ENCODE peak calls at places on chromosomes 11 and 22, in eight cellular contexts. One of them, this sample, is unnamed.
A peak's percentile ranks its signal among the peaks of the same experiment; 100 is the strongest.

GRCh38 chr11:61270354-61271070 is 24.6 kb downstream of the VWCE start:
- DNase-seq in right lobe of liver: no peak
- DNase-seq in suprapubic skin: no peak
- DNase-seq in gastrocnemius medialis: no peak
- DNase-seq in A673: no peak
- DNase-seq in neuronal stem cell: no peak
- DNase-seq in GM23248: peak; percentile 80
- DNase-seq in OCI-LY7: no peak
- DNase-seq in this sample: no peak

GRCh38 chr11:74112877-74113276 is 57.9 kb downstream of the C2CD3 start:
- DNase-seq in suprapubic skin: no peak
- DNase-seq in GM23248: no peak
- DNase-seq in A673: no peak
- DNase-seq in OCI-LY7: no peak
- DNase-seq in neuronal stem cell: no peak
- DNase-seq in gastrocnemius medialis: no peak
- DNase-seq in right lobe of liver: no peak
- DNase-seq in this sample: no peak

GRCh38 chr11:69950120-69950519 is 128.0 kb upstream of the ANO1 start:
- DNase-seq in right lobe of liver: peak; percentile 74
- DNase-seq in OCI-LY7: peak; percentile 42
- DNase-seq in A673: peak; percentile 60
- DNase-seq in gastrocnemius medialis: no peak
- DNase-seq in GM23248: peak; percentile 16
- DNase-seq in suprapubic skin: no peak
- DNase-seq in neuronal stem cell: no peak
- DNase-seq in this sample: no peak

GRCh38 chr11:63547076-63547475 is 10.5 kb downstream of the PLAAT4 start:
- DNase-seq in suprapubic skin: no peak
- DNase-seq in A673: no peak
- DNase-seq in gastrocnemius medialis: no peak
- DNase-seq in OCI-LY7: no peak
- DNase-seq in right lobe of liver: no peak
- DNase-seq in GM23248: no peak
- DNase-seq in neuronal stem cell: no peak
- DNase-seq in this sample: no peak

GRCh38 chr11:12224537-12224893 is 114.1 kb downstream of the MICAL2 start:
- DNase-seq in GM23248: no peak
- DNase-seq in OCI-LY7: no peak
- DNase-seq in suprapubic skin: peak; percentile 90
- DNase-seq in right lobe of liver: peak; percentile 60
- DNase-seq in neuronal stem cell: no peak
- DNase-seq in gastrocnemius medialis: peak; percentile 41
- DNase-seq in A673: no peak
- DNase-seq in this sample: peak; percentile 59

GRCh38 chr11:115155978-115156377 is 348.2 kb downstream of the CADM1 start:
- DNase-seq in neuronal stem cell: no peak
- DNase-seq in right lobe of liver: no peak
- DNase-seq in A673: no peak
- DNase-seq in gastrocnemius medialis: no peak
- DNase-seq in GM23248: no peak
- DNase-seq in suprapubic skin: no peak
- DNase-seq in OCI-LY7: no peak
- DNase-seq in this sample: no peak

GRCh38 chr11:8233691-8234424 is 29.8 kb downstream of the LMO1 start:
- DNase-seq in right lobe of liver: no peak
- DNase-seq in suprapubic skin: no peak
- DNase-seq in gastrocnemius medialis: no peak
- DNase-seq in neuronal stem cell: no peak
- DNase-seq in A673: no peak
- DNase-seq in GM23248: peak; percentile 74
- DNase-seq in OCI-LY7: no peak
- DNase-seq in this sample: no peak

GRCh38 chr11:69504576-69505420 is 23.3 kb downstream of the LINC01488 start:
- DNase-seq in right lobe of liver: no peak
- DNase-seq in A673: no peak
- DNase-seq in neuronal stem cell: no peak
- DNase-seq in gastrocnemius medialis: no peak
- DNase-seq in GM23248: no peak
- DNase-seq in suprapubic skin: no peak
- DNase-seq in OCI-LY7: no peak
- DNase-seq in this sample: peak; percentile 93

GRCh38 chr22:32753591-32753990 is 47.9 kb upstream of the TIMP3 start:
- DNase-seq in neuronal stem cell: no peak
- DNase-seq in OCI-LY7: no peak
- DNase-seq in right lobe of liver: no peak
- DNase-seq in GM23248: no peak
- DNase-seq in A673: no peak
- DNase-seq in suprapubic skin: no peak
- DNase-seq in gastrocnemius medialis: no peak
- DNase-seq in this sample: no peak

GRCh38 chr22:32751065-32751739 is 50.3 kb upstream of the TIMP3 start:
- DNase-seq in A673: no peak
- DNase-seq in gastrocnemius medialis: no peak
- DNase-seq in OCI-LY7: no peak
- DNase-seq in suprapubic skin: no peak
- DNase-seq in neuronal stem cell: no peak
- DNase-seq in GM23248: no peak
- DNase-seq in right lobe of liver: peak; percentile 55
- DNase-seq in this sample: no peak

GRCh38 chr22:32752326-32752725 is 49.2 kb upstream of the TIMP3 start:
- DNase-seq in suprapubic skin: no peak
- DNase-seq in neuronal stem cell: no peak
- DNase-seq in OCI-LY7: no peak
- DNase-seq in right lobe of liver: no peak
- DNase-seq in A673: no peak
- DNase-seq in gastrocnemius medialis: no peak
- DNase-seq in GM23248: peak; percentile 62
- DNase-seq in this sample: no peak

GRCh38 chr22:32754413-32755041 is 47.0 kb upstream of the TIMP3 start:
- DNase-seq in right lobe of liver: no peak
- DNase-seq in A673: no peak
- DNase-seq in OCI-LY7: no peak
- DNase-seq in gastrocnemius medialis: peak; percentile 20
- DNase-seq in GM23248: peak; percentile 70
- DNase-seq in suprapubic skin: no peak
- DNase-seq in neuronal stem cell: no peak
- DNase-seq in this sample: peak; percentile 90

DNA sequence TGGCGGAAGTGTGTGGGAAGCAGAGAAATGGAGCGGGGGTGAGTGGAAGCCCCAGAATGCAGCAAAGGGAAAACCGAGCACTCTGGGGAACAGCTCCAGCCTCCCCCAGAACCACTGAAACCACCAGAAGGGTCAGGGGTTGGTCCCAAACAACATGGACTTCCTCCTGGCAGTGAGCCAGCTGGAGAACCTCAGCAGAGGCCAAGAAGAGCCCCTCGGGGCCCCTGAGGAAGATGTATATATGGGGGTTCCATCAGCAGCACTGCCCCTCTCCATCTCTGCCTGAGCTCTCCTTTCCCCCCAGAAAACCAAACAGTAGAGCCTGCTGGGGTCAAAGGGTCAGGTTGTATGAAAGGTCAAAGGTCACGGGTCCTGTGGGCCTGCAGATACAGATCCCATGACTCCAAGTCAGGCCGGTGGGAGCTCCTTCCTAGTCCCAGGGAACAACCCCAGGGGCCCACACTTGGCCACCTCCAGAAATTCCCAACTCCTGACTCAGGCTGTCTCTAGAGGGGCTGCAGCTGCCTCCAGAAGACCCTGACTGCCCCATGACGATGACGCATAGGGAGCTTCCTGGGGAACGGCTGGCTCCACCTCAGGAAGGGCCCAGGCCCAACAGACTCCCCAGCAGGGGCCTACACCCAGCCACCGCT is 48.5 kb upstream of the TIMP3 start:
- DNase-seq in GM23248: no peak
- DNase-seq in suprapubic skin: no peak
- DNase-seq in right lobe of liver: no peak
- DNase-seq in OCI-LY7: no peak
- DNase-seq in neuronal stem cell: no peak
- DNase-seq in A673: no peak
- DNase-seq in gastrocnemius medialis: no peak
- DNase-seq in this sample: no peak
- H3K27ac ChIP-seq in GM23248: no peak overlapping the region
- H3K27ac ChIP-seq in suprapubic skin: no peak overlapping the region
- H3K27ac ChIP-seq in right lobe of liver: no peak overlapping the region
- H3K27ac ChIP-seq in OCI-LY7: no peak overlapping the region
- H3K27ac ChIP-seq in neuronal stem cell: no peak overlapping the region
- H3K27ac ChIP-seq in A673: no peak overlapping the region
- H3K27ac ChIP-seq in gastrocnemius medialis: peak overlapping the region; percentile 51
- H3K27ac ChIP-seq in this sample: no peak overlapping the region

GRCh38 chr22:17914474-17914873 is 109.9 kb downstream of the MICAL3 start:
- DNase-seq in OCI-LY7: no peak
- DNase-seq in GM23248: no peak
- DNase-seq in right lobe of liver: no peak
- DNase-seq in neuronal stem cell: no peak
- DNase-seq in suprapubic skin: no peak
- DNase-seq in gastrocnemius medialis: peak; percentile 51
- DNase-seq in A673: no peak
- DNase-seq in this sample: no peak

GRCh38 chr22:17917490-17917983 is 106.8 kb downstream of the MICAL3 start:
- DNase-seq in gastrocnemius medialis: peak; percentile 35
- DNase-seq in OCI-LY7: peak; percentile 26
- DNase-seq in right lobe of liver: no peak
- DNase-seq in suprapubic skin: peak; percentile 68
- DNase-seq in A673: no peak
- DNase-seq in GM23248: no peak
- DNase-seq in neuronal stem cell: no peak
- DNase-seq in this sample: peak; percentile 79

GRCh38 chr22:17915188-17915587 is 109.2 kb downstream of the MICAL3 start:
- DNase-seq in neuronal stem cell: no peak
- DNase-seq in A673: no peak
- DNase-seq in GM23248: no peak
- DNase-seq in OCI-LY7: no peak
- DNase-seq in gastrocnemius medialis: no peak
- DNase-seq in right lobe of liver: no peak
- DNase-seq in suprapubic skin: no peak
- DNase-seq in this sample: no peak

GRCh38 chr22:17915676-17916075 is 108.7 kb downstream of the MICAL3 start:
- DNase-seq in OCI-LY7: no peak
- DNase-seq in A673: no peak
- DNase-seq in right lobe of liver: no peak
- DNase-seq in neuronal stem cell: no peak
- DNase-seq in GM23248: no peak
- DNase-seq in gastrocnemius medialis: no peak
- DNase-seq in suprapubic skin: no peak
- DNase-seq in this sample: no peak

DNA sequence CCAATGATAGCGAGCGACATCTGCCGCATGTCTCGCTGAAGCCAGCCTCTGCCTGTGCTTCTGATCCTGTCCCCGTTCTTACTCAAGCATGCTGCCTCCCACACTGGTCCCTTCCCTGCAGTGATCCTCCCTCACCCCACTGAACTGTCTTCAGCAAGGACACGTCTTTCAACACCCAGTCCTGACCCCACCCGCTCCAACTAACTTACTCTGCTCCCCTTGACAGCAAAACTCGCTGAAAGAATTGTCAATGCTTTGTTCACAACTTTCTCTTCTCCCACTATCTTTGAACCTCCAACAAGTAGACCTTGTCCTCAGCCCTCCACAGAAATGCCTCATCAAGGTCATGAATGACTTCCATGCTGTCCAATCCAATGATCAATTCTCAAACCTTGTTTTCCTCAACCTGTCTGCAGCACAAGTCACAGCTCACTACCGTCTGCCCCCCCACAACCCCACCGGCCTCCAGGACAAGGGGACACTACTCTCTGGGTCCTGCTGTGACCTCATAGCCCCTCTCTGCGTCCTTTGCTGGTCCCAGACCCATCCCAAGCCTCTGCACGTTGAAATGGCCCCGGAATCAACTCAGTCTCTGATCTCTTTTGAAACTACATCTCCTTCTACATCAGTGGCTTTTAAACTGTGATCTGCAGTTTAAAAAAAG is 108.0 kb downstream of the MICAL3 start:
- DNase-seq in OCI-LY7: no peak
- DNase-seq in GM23248: no peak
- DNase-seq in suprapubic skin: no peak
- DNase-seq in right lobe of liver: no peak
- DNase-seq in gastrocnemius medialis: no peak
- DNase-seq in neuronal stem cell: no peak
- DNase-seq in A673: no peak
- DNase-seq in this sample: no peak
- H3K4me1 ChIP-seq in OCI-LY7: peaks cover 42% of the 10 kb centered on the region
- H3K4me1 ChIP-seq in GM23248: peaks cover 32% of the 10 kb centered on the region
- H3K4me1 ChIP-seq in suprapubic skin: peaks cover 27% of the 10 kb centered on the region
- H3K4me1 ChIP-seq in right lobe of liver: no peaks in the 10 kb centered on the region
- H3K4me1 ChIP-seq in gastrocnemius medialis: peaks cover 85% of the 10 kb centered on the region
- H3K4me1 ChIP-seq in neuronal stem cell: peaks cover 10% of the 10 kb centered on the region
- H3K4me1 ChIP-seq in A673: no peaks in the 10 kb centered on the region
- H3K4me1 ChIP-seq in this sample: no peaks in the 10 kb centered on the region

GRCh38 chr11:59769828-59770227 is 14.7 kb downstream of the STX3 start:
- DNase-seq in gastrocnemius medialis: no peak
- DNase-seq in neuronal stem cell: no peak
- DNase-seq in GM23248: no peak
- DNase-seq in suprapubic skin: no peak
- DNase-seq in A673: no peak
- DNase-seq in right lobe of liver: no peak
- DNase-seq in OCI-LY7: no peak
- DNase-seq in this sample: no peak

GRCh38 chr11:59770324-59770723 is 15.1 kb downstream of the STX3 start:
- DNase-seq in suprapubic skin: no peak
- DNase-seq in OCI-LY7: no peak
- DNase-seq in right lobe of liver: no peak
- DNase-seq in gastrocnemius medialis: no peak
- DNase-seq in A673: no peak
- DNase-seq in GM23248: no peak
- DNase-seq in neuronal stem cell: no peak
- DNase-seq in this sample: no peak

GRCh38 chr11:59767212-59767611 is 12.0 kb downstream of the STX3 start:
- DNase-seq in GM23248: no peak
- DNase-seq in right lobe of liver: no peak
- DNase-seq in gastrocnemius medialis: no peak
- DNase-seq in neuronal stem cell: no peak
- DNase-seq in A673: no peak
- DNase-seq in suprapubic skin: no peak
- DNase-seq in OCI-LY7: no peak
- DNase-seq in this sample: peak; percentile 91

GRCh38 chr11:59770869-59771268 is 15.7 kb downstream of the STX3 start:
- DNase-seq in gastrocnemius medialis: no peak
- DNase-seq in A673: no peak
- DNase-seq in OCI-LY7: no peak
- DNase-seq in suprapubic skin: no peak
- DNase-seq in GM23248: no peak
- DNase-seq in neuronal stem cell: no peak
- DNase-seq in right lobe of liver: no peak
- DNase-seq in this sample: no peak

GRCh38 chr11:59769086-59769485 is 13.9 kb downstream of the STX3 start:
- DNase-seq in neuronal stem cell: no peak
- DNase-seq in A673: no peak
- DNase-seq in OCI-LY7: no peak
- DNase-seq in right lobe of liver: no peak
- DNase-seq in gastrocnemius medialis: no peak
- DNase-seq in suprapubic skin: no peak
- DNase-seq in GM23248: no peak
- DNase-seq in this sample: no peak
- H3K27ac ChIP-seq in neuronal stem cell: no peak overlapping the region
- H3K27ac ChIP-seq in A673: no peak overlapping the region
- H3K27ac ChIP-seq in OCI-LY7: no peak overlapping the region
- H3K27ac ChIP-seq in right lobe of liver: no peak overlapping the region
- H3K27ac ChIP-seq in gastrocnemius medialis: no peak overlapping the region
- H3K27ac ChIP-seq in suprapubic skin: no peak overlapping the region
- H3K27ac ChIP-seq in GM23248: no peak overlapping the region
- H3K27ac ChIP-seq in this sample: no peak overlapping the region

GRCh38 chr11:46105902-46106301 is 15.4 kb downstream of the PHF21A start:
- DNase-seq in suprapubic skin: no peak
- DNase-seq in GM23248: no peak
- DNase-seq in right lobe of liver: no peak
- DNase-seq in OCI-LY7: no peak
- DNase-seq in neuronal stem cell: no peak
- DNase-seq in gastrocnemius medialis: no peak
- DNase-seq in A673: no peak
- DNase-seq in this sample: no peak

GRCh38 chr11:46099973-46100335 is 21.3 kb downstream of the PHF21A start:
- DNase-seq in A673: peak; percentile 56
- DNase-seq in right lobe of liver: no peak
- DNase-seq in neuronal stem cell: no peak
- DNase-seq in GM23248: peak; percentile 53
- DNase-seq in suprapubic skin: no peak
- DNase-seq in gastrocnemius medialis: no peak
- DNase-seq in OCI-LY7: no peak
- DNase-seq in this sample: peak; percentile 14

GRCh38 chr11:46105134-46105628 is 16.1 kb downstream of the PHF21A start:
- DNase-seq in suprapubic skin: no peak
- DNase-seq in GM23248: peak; percentile 23
- DNase-seq in right lobe of liver: no peak
- DNase-seq in OCI-LY7: no peak
- DNase-seq in gastrocnemius medialis: no peak
- DNase-seq in neuronal stem cell: no peak
- DNase-seq in A673: no peak
- DNase-seq in this sample: no peak

GRCh38 chr11:46100670-46101069 is 20.6 kb downstream of the PHF21A start:
- DNase-seq in gastrocnemius medialis: no peak
- DNase-seq in neuronal stem cell: no peak
- DNase-seq in OCI-LY7: no peak
- DNase-seq in GM23248: no peak
- DNase-seq in suprapubic skin: no peak
- DNase-seq in A673: no peak
- DNase-seq in right lobe of liver: no peak
- DNase-seq in this sample: peak; percentile 3

DNA sequence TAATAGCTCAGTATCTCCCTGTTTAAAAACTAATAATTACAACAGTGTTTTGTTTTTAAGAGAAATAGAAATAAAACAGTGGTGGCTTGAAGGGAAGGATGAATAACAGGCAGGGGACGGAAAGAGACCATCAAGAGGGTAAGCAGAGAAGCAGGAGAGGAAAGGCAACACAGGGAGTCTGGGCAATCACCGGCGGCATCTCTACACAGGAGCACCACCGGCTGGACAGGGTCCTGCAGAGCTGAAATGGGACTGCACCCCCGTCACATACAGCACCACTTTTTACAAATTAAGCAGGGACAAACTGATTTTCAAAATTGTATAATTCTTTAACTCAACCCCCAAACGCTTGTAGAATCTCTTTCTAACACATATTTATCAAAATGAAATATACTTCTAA is 18.4 kb downstream of the PHF21A start:
- DNase-seq in gastrocnemius medialis: no peak
- DNase-seq in A673: no peak
- DNase-seq in GM23248: no peak
- DNase-seq in suprapubic skin: no peak
- DNase-seq in neuronal stem cell: no peak
- DNase-seq in right lobe of liver: no peak
- DNase-seq in OCI-LY7: no peak
- DNase-seq in this sample: no peak
- H3K4me1 ChIP-seq in gastrocnemius medialis: peaks cover 72% of the 10 kb centered on the region
- H3K4me1 ChIP-seq in A673: peaks cover 72% of the 10 kb centered on the region
- H3K4me1 ChIP-seq in GM23248: peaks cover 40% of the 10 kb centered on the region
- H3K4me1 ChIP-seq in suprapubic skin: peaks cover 58% of the 10 kb centered on the region
- H3K4me1 ChIP-seq in neuronal stem cell: peaks cover 8% of the 10 kb centered on the region
- H3K4me1 ChIP-seq in right lobe of liver: peaks cover 4% of the 10 kb centered on the region
- H3K4me1 ChIP-seq in OCI-LY7: peaks cover 17% of the 10 kb centered on the region
- H3K4me1 ChIP-seq in this sample: peaks cover 9% of the 10 kb centered on the region